ENCODE peak calls at places on chromosomes 3 and 15, in eight cellular contexts. C, S, G, L, Q, X, N and J are unnamed samples.

GRCh38 chr3:52930748-52931147 is 33.4 kb upstream of the STIMATE start:
- DNase-seq in G (no peak), S (no peak), Q (no peak), X (no peak), C (no peak), L (no peak), N (no peak), J (no peak)

GRCh38 chr15:31327674-31328424 is 1.2 kb downstream of the KLF13 start:
- DNase-seq in S (peak), C (peak), X (no peak), N (peak), Q (peak), G (peak), L (no peak), J (no peak)

GRCh38 chr15:54519577-54519976 is 541.3 kb downstream of the UNC13C start:
- DNase-seq in X (no peak), L (no peak), N (no peak), S (peak), C (no peak), G (no peak), Q (no peak), J (no peak)

GRCh38 chr3:10581251-10581650 is 75.9 kb upstream of the ATP2B2 start:
- DNase-seq in S (no peak), N (no peak), C (no peak), X (no peak), Q (no peak), L (no peak), G (no peak), J (no peak)

GRCh38 chr15:66216806-66217205 is 36.7 kb downstream of the MEGF11 start:
- DNase-seq in S (no peak), Q (no peak), N (no peak), X (no peak), G (no peak), L (no peak), C (no peak), J (no peak)

GRCh38 chr3:37183976-37184375 is 9.6 kb upstream of the LRRFIP2 start:
- DNase-seq in G (no peak), X (no peak), Q (no peak), L (no peak), S (no peak), N (no peak), C (no peak), J (no peak)

GRCh38 chr3:86416334-86416733 is 574.6 kb downstream of the VGLL3 start:
- DNase-seq in L (peak), N (no peak), C (no peak), X (no peak), Q (no peak), S (no peak), G (no peak), J (no peak)

GRCh38 chr15:25717116-25717755 is 145.9 kb downstream of the ATP10A start:
- DNase-seq in X (no peak), C (no peak), Q (no peak), L (no peak), G (no peak), S (no peak), N (no peak), J (no peak)

GRCh38 chr15:49628379-49628778 is 7.5 kb downstream of the DTWD1 start:
- DNase-seq in G (no peak), X (no peak), N (no peak), L (no peak), Q (no peak), S (no peak), C (no peak), J (no peak)

GRCh38 chr3:8981700-8982099 is 18.4 kb upstream of the RAD18 start:
- DNase-seq in S (no peak), L (no peak), X (no peak), N (no peak), C (no peak), Q (no peak), G (no peak), J (no peak)

GRCh38 chr3:61780455-61781239 is 219.3 kb downstream of the PTPRG start:
- DNase-seq in C (no peak), Q (no peak), S (no peak), N (no peak), G (no peak), L (no peak), X (no peak), J (no peak)

GRCh38 chr3:120560304-120561250 is 35.6 kb upstream of the NDUFB4 start:
- DNase-seq in N (peak), L (peak), G (no peak), X (no peak), S (no peak), Q (no peak), C (no peak), J (no peak)

GRCh38 chr15:62528505-62528904 is 363.4 kb upstream of the C2CD4B start:
- DNase-seq in L (no peak), C (no peak), G (no peak), N (no peak), X (no peak), S (no peak), Q (no peak), J (no peak)

GRCh38 chr15:67091073-67091965 is 25.9 kb downstream of the SMAD3 start:
- DNase-seq in S (peak), X (no peak), G (no peak), L (no peak), C (peak), Q (peak), N (peak), J (no peak)

GRCh38 chr15:91238664-91239428 is 138.8 kb downstream of the SV2B start:
- DNase-seq in C (no peak), N (no peak), Q (no peak), X (no peak), L (no peak), G (no peak), S (no peak), J (no peak)

GRCh38 chr3:141050913-141051632 is at the start of gene SPSB4:
- DNase-seq in X (no peak), S (no peak), C (no peak), N (peak), G (peak), L (peak), Q (peak), J (peak)

GRCh38 chr15:94119215-94119815 is 112.0 kb upstream of the MCTP2 start:
- DNase-seq in Q (no peak), G (no peak), S (no peak), L (no peak), C (no peak), N (no peak), X (no peak), J (no peak)

GRCh38 chr3:43217633-43218032 is 68.7 kb upstream of the SNRK start:
- DNase-seq in L (no peak), Q (no peak), N (peak), S (no peak), G (no peak), C (no peak), X (peak), J (no peak)

GRCh38 chr3:147369671-147370123 is 36.6 kb downstream of the ZIC4 start:
- DNase-seq in Q (no peak), C (no peak), L (peak), N (no peak), G (no peak), X (no peak), S (no peak), J (no peak)

GRCh38 chr3:50268703-50269451 is at the start of gene SEMA3B:
- DNase-seq in N (peak), S (no peak), X (peak), L (no peak), G (peak), C (no peak), Q (no peak), J (no peak)

GRCh38 chr3:59266551-59266950 is 216.7 kb upstream of the CFAP20DC start:
- DNase-seq in G (no peak), S (no peak), L (no peak), N (no peak), C (no peak), X (no peak), Q (no peak), J (no peak)